ENCODE peak calls at places on chromosomes 3 and 15, in seven cellular contexts. F is left colon; W is HEK293T; E is GM13977; B is CD8-positive, alpha-beta memory T cell; V is DMS153; H is left ventricle myocardium inferior. I is an unnamed sample.

GRCh38 chr15:22811640-22812039 is 25.2 kb downstream of the NIPA1 start:
- DNase-seq in F (peak; percentile 46), W (peak; percentile 10), E (no peak), B (no peak), V (no peak), H (peak; percentile 23), I (no peak)

GRCh38 chr3:64685331-64685799 is 2.4 kb downstream of the ADAMTS9 start:
- DNase-seq in F (peak; percentile 41), W (peak; percentile 9), E (no peak), B (no peak), V (no peak), H (peak; percentile 52), I (no peak)

GRCh38 chr15:74598126-74598842 is 17.4 kb upstream of the CLK3 start:
- DNase-seq in F (peak; percentile 96), W (peak; percentile 91), E (peak; percentile 97), B (peak; percentile 84), V (peak; percentile 47), H (peak; percentile 96), I (peak; percentile 69)

GRCh38 chr3:32456429-32457130 is 46.1 kb downstream of the CMTM6 start:
- DNase-seq in F (no peak), W (no peak), E (no peak), B (no peak), V (no peak), H (no peak), I (no peak)

GRCh38 chr3:134311693-134312071 is 61.0 kb upstream of the RYK start:
- DNase-seq in F (no peak), W (no peak), E (no peak), B (no peak), V (no peak), H (no peak), I (no peak)

GRCh38 chr3:172194702-172195392 is 155.5 kb downstream of the FNDC3B start:
- DNase-seq in F (no peak), W (peak; percentile 43), E (no peak), B (no peak), V (peak; percentile 62), H (no peak), I (no peak)

GRCh38 chr15:71103102-71103676 is 12.1 kb upstream of the THSD4 start:
- DNase-seq in F (peak; percentile 46), W (peak; percentile 56), E (peak; percentile 34), B (no peak), V (no peak), H (peak; percentile 23), I (no peak)

GRCh38 chr15:43777293-43777819 is 590 bp upstream of the ELL3 start:
- DNase-seq in F (peak; percentile 84), W (peak; percentile 55), E (peak; percentile 76), B (peak; percentile 79), V (peak; percentile 47), H (peak; percentile 77), I (no peak)

GRCh38 chr3:45055411-45056143 is 29.5 kb downstream of the CLEC3B start:
- DNase-seq in F (no peak), W (no peak), E (peak; percentile 47), B (no peak), V (no peak), H (no peak), I (no peak)

GRCh38 chr3:132448211-132448961 is 31.1 kb downstream of the DNAJC13 start:
- DNase-seq in F (no peak), W (no peak), E (no peak), B (no peak), V (no peak), H (peak; percentile 33), I (no peak)

GRCh38 chr15:81098884-81099601 is 35.0 kb upstream of the CFAP161 start:
- DNase-seq in F (peak; percentile 27), W (no peak), E (no peak), B (no peak), V (no peak), H (peak; percentile 51), I (no peak)

GRCh38 chr3:21654662-21655061 is 96.3 kb downstream of the ZNF385D start:
- DNase-seq in F (no peak), W (no peak), E (no peak), B (no peak), V (no peak), H (no peak), I (no peak)

GRCh38 chr3:169171739-169172138 is 491.8 kb downstream of the MECOM start:
- DNase-seq in F (no peak), W (no peak), E (no peak), B (no peak), V (no peak), H (no peak), I (no peak)

GRCh38 chr3:42119558-42120355 is 28.6 kb downstream of the TRAK1 start:
- DNase-seq in F (no peak), W (no peak), E (no peak), B (no peak), V (no peak), H (no peak), I (no peak)

GRCh38 chr3:10189557-10190374 is 25.0 kb downstream of the IRAK2 start:
- DNase-seq in F (peak; percentile 84), W (no peak), E (no peak), B (peak; percentile 21), V (no peak), H (peak; percentile 86), I (peak; percentile 61)

GRCh38 chr3:107987036-107987557 is 103.7 kb downstream of the CD47 start:
- DNase-seq in F (peak; percentile 81), W (no peak), E (no peak), B (no peak), V (peak; percentile 5), H (peak; percentile 75), I (no peak)

I was measured in NK-92 treated with Interleukin-12 subunit alpha and Interleukin-12 subunit beta, amount 100 ng/mL, for 24 hours.